ENCODE peak calls at places on chromosomes 11 and 22, in five cellular contexts. H is PC-9, X is Peyer's patch, Y is psoas muscle, O is A673. A is an unnamed sample. For H3K4me1, the result is how much of the 10 kb centered on the place peaks cover.

GRCh38 chr11:111976119-111976518 is 39.0 kb downstream of the DIXDC1 start:
- DNase-seq in X (no peak), Y (no peak), O (no peak), H (no peak), A (no peak)

GRCh38 chr22:37425800-37426531 is 1.3 kb downstream of the ELFN2 start:
- DNase-seq in H (peak), X (no peak), O (no peak), Y (no peak), A (no peak)

GRCh38 chr11:86577663-86578636 is 94.5 kb downstream of the ME3 start:
- DNase-seq in Y (peak), X (peak), H (peak), O (peak), A (peak)

GRCh38 chr22:48870436-48870835 is 957.2 kb downstream of the BRD1 start:
- DNase-seq in O (peak), H (no peak), Y (no peak), X (no peak), A (no peak)

GRCh38 chr11:118911113-118911879 is 14.4 kb downstream of the BCL9L start:
- DNase-seq in Y (peak), X (peak), O (peak), H (peak), A (peak)

GRCh38 chr22:37232140-37232998 is 11.7 kb downstream of the RAC2 start:
- DNase-seq in O (no peak), X (peak), Y (no peak), H (no peak), A (no peak)

GRCh38 chr11:98625526-98625925 is 395.2 kb upstream of the CNTN5 start:
- DNase-seq in Y (no peak), H (no peak), O (no peak), X (no peak), A (no peak)

GRCh38 chr11:10658621-10659338 is 34.8 kb downstream of the IRAG1 start:
- DNase-seq in Y (no peak), O (no peak), X (no peak), H (no peak), A (no peak)

GRCh38 chr22:48785792-48786678 is 1041.6 kb downstream of the BRD1 start:
- DNase-seq in H (no peak), Y (no peak), X (no peak), O (no peak), A (no peak)

GRCh38 chr11:61071880-61072279 is 30.4 kb upstream of the CD5 start:
- DNase-seq in X (no peak), O (no peak), H (peak), Y (no peak), A (peak)

GRCh38 chr11:33698921-33699320 is 1.7 kb downstream of the C11orf91 start:
- DNase-seq in O (no peak), Y (no peak), X (no peak), H (no peak), A (no peak)

GRCh38 chr11:120662071-120662611 is 150.6 kb downstream of the GRIK4 start:
- DNase-seq in Y (no peak), O (no peak), H (no peak), X (no peak), A (no peak)

GRCh38 chr11:24589064-24589463 is 92.2 kb downstream of the LUZP2 start:
- DNase-seq in H (no peak), X (no peak), Y (no peak), O (no peak), A (no peak)

GRCh38 chr11:64081663-64082442 is 46.1 kb downstream of the FLRT1 start:
- DNase-seq in Y (no peak), H (no peak), X (no peak), O (no peak), A (no peak)

GRCh38 chr11:30349885-30350284 is 27.0 kb downstream of the ARL14EP start:
- DNase-seq in H (no peak), O (no peak), X (no peak), Y (no peak), A (no peak)

GRCh38 chr22:41052661-41053490 is 39.5 kb upstream of the EP300 start:
- DNase-seq in O (no peak), H (peak), Y (no peak), X (no peak), A (no peak)

GRCh38 chr22:37746366-37747089 is 49.7 kb downstream of the TRIOBP start:
- DNase-seq in X (peak), Y (no peak), H (no peak), O (no peak), A (no peak)

GRCh38 chr22:45544588-45545170 is 42.0 kb downstream of the FBLN1 start:
- DNase-seq in H (peak), X (no peak), O (no peak), Y (no peak), A (no peak)

GRCh38 chr11:66624450-66624849 is 8.0 kb downstream of the RBM14 start:
- DNase-seq in X (no peak), Y (no peak), O (no peak), H (no peak), A (no peak)

GRCh38 chr22:20021196-20022181 is 579 bp downstream of the TANGO2 start:
- DNase-seq in O (no peak), H (peak), X (peak), Y (peak), A (no peak)

GRCh38 chr11:3014314-3014938 is 22.3 kb upstream of the NAP1L4 start:
- DNase-seq in H (no peak), Y (no peak), X (no peak), O (no peak), A (no peak)

GRCh38 chr11:2932850-2933251 is 3.6 kb upstream of the PHLDA2 start:
- DNase-seq in O (no peak), X (peak), Y (no peak), H (peak), A (no peak)

DNA sequence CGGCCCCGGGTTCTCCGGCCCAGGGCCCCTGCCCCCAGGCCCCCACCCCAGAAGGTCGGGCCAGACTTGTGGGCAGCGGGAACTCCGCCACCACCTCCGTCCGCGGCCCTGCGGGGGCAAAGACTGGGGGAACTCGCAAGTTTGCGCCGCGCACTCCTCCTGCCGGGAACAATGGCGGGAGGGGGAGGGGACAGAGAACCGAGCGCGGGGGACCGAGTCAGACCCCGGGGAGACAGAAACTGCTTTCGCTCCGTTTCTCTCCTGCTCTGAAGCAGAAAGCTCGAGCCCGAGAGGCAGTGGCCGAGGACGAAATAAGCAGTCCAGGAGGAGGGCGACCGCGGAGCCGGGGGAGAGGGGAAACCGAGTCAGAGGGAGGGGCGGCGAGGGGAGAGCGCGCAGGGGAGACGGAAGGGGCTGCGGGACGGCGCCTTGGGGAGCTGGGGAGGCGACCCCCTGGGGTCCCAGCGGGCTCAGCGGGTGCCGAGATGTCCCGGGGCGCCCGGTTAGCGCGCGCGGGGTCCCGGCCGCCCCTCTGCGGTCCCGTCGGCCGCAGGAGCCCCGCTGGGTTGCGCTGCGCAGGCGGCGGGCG is 553 bp downstream of the TP53I11 start:
- DNase-seq in H (no peak), X (peak), Y (peak), O (peak), A (no peak)
- H3K4me3 ChIP-seq in H (no peak), X (peak), Y (peak), O (peak), A (peak)

GRCh38 chr22:23800297-23801237 is 13.8 kb downstream of the SMARCB1 start:
- DNase-seq in Y (no peak), X (peak), O (no peak), H (no peak), A (no peak)
- H3K4me1 ChIP-seq in Y (under half), X (under half), O (under half), H (under half), A (under half)

GRCh38 chr11:47163198-47163597 is 13.5 kb downstream of the ARFGAP2 start:
- DNase-seq in H (no peak), O (no peak), Y (peak), X (no peak), A (no peak)
- TF ChIP-seq CTCF in H (no peak), O (no peak), Y (no peak), X (no peak), A (no peak)

DNA sequence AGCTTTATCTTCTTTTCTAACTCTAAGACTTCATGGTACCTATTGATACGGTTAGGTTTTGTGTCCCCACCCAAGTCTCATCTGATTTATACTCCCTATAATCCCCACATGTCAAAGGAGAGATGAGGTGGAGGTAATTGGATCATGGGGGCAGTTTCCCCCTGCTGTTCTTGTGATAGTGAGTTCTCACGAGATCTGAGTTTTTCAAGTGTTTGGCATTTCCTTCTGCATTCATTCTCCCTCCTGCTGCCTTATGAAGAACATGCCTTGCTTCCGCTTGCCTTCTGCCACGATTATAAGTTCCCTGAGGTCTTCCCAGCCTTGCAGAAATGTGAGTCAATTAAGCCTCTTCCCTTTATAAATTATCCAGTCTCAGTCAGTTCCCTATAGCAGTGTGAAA is 5.1 kb upstream of the FAT3 start:
- DNase-seq in O (peak), Y (no peak), H (no peak), X (no peak), A (no peak)
- H3K4me3 ChIP-seq in O (no peak), Y (no peak), H (no peak), X (no peak), A (no peak)